ENCODE peak calls at places on chromosome 6, in four cellular contexts. D, K, A and H are unnamed samples. For H3K4me1, the result is how much of the 10 kb centered on the place peaks cover.

GRCh38 chr6:43020847-43021246 is 576 bp upstream of the RRP36 start:
- DNase-seq in K (peak), A (no peak), D (peak), H (no peak)

GRCh38 chr6:19342616-19343015 is 494.6 kb upstream of the ID4 start:
- DNase-seq in K (peak), D (no peak), A (peak), H (peak)

GRCh38 chr6:33215761-33216649 is 7.7 kb downstream of the RING1 start:
- DNase-seq in K (no peak), D (no peak), A (no peak), H (no peak)

GRCh38 chr6:160102956-160103824 is 18.4 kb upstream of the SLC22A1 start:
- DNase-seq in K (peak), D (peak), A (no peak), H (peak)

GRCh38 chr6:29675561-29675960 is 5.4 kb downstream of the ZFP57 start:
- DNase-seq in D (no peak), K (no peak), A (peak), H (no peak)

GRCh38 chr6:119676971-119677370 is 327.4 kb upstream of the MAN1A1 start:
- DNase-seq in D (no peak), K (peak), A (no peak), H (no peak)

GRCh38 chr6:166253277-166254229 is 54.6 kb downstream of the PRR18 start:
- DNase-seq in A (no peak), K (no peak), D (peak), H (peak)

GRCh38 chr6:158330016-158330415 is 17.8 kb downstream of the TULP4 start:
- DNase-seq in K (no peak), A (no peak), D (no peak), H (no peak)

GRCh38 chr6:93474733-93475179 is 55.4 kb upstream of the EPHA7 start:
- DNase-seq in D (no peak), K (no peak), A (no peak), H (no peak)

GRCh38 chr6:157059781-157060180 is 263.5 kb downstream of the TMEM242 start:
- DNase-seq in D (no peak), K (peak), A (no peak), H (peak)

GRCh38 chr6:36848658-36849441 is 9.6 kb upstream of the CPNE5 start:
- DNase-seq in D (peak), A (peak), K (no peak), H (peak)

GRCh38 chr6:148934534-148934933 is 187.7 kb downstream of the UST start:
- DNase-seq in D (no peak), K (peak), A (no peak), H (peak)

GRCh38 chr6:113361014-113361645 is 496.0 kb upstream of the MARCKS start:
- DNase-seq in D (no peak), K (peak), A (peak), H (peak)

GRCh38 chr6:42968126-42968701 is 7.7 kb downstream of the GNMT start:
- DNase-seq in K (no peak), D (no peak), A (no peak), H (no peak)

GRCh38 chr6:110538416-110539060 is 62.1 kb upstream of the SLC22A16 start:
- DNase-seq in K (no peak), A (no peak), D (no peak), H (no peak)

GRCh38 chr6:27031302-27031701 is 216.2 kb upstream of the PRSS16 start:
- DNase-seq in A (peak), D (no peak), K (no peak), H (no peak)

GRCh38 chr6:40482532-40482931 is 104.6 kb downstream of the LRFN2 start:
- DNase-seq in K (no peak), A (no peak), D (peak), H (peak)

GRCh38 chr6:38489951-38490350 is 149.8 kb downstream of the BTBD9 start:
- DNase-seq in D (no peak), K (peak), A (no peak), H (peak)

GRCh38 chr6:110958332-110959192 is at the start of gene GTF3C6:
- DNase-seq in K (peak), A (peak), D (peak), H (peak)

GRCh38 chr6:155240905-155241600 is 22.8 kb upstream of the CLDN20 start:
- DNase-seq in K (no peak), D (no peak), A (no peak), H (no peak)

GRCh38 chr6:127520061-127520460 is 926 bp upstream of the MTCL3 start:
- DNase-seq in A (no peak), K (peak), D (peak), H (peak)

GRCh38 chr6:14944593-14944992 is 301.3 kb upstream of the JARID2 start:
- DNase-seq in A (peak), D (no peak), K (no peak), H (peak)

GRCh38 chr6:1054653-1055014 is 257.3 kb upstream of the FOXQ1 start:
- DNase-seq in D (no peak), A (no peak), K (no peak), H (no peak)

GRCh38 chr6:75084872-75085381 is 120.9 kb downstream of the COL12A1 start:
- DNase-seq in A (no peak), D (peak), K (peak), H (no peak)

GRCh38 chr6:125986956-125987617 is 747 bp downstream of the TRMT11 start:
- DNase-seq in D (peak), A (no peak), K (peak), H (peak)

GRCh38 chr6:157841211-157841840 is 18.3 kb downstream of the SNX9 start:
- DNase-seq in D (no peak), A (peak), K (no peak), H (peak)

GRCh38 chr6:42125231-42125630 is 17.2 kb downstream of the C6orf132 start:
- DNase-seq in D (no peak), A (no peak), K (no peak), H (no peak)

GRCh38 chr6:112205521-112206458 is 48.6 kb downstream of the LAMA4 start:
- DNase-seq in K (no peak), A (peak), D (peak), H (peak)

GRCh38 chr6:364609-365540 is 26.7 kb upstream of the IRF4 start:
- DNase-seq in K (no peak), A (no peak), D (no peak), H (no peak)

GRCh38 chr6:97097068-97098047 is 172.8 kb downstream of the KLHL32 start:
- DNase-seq in K (peak), A (no peak), D (no peak), H (peak)

GRCh38 chr6:41072836-41073202 is at the start of gene NFYA:
- DNase-seq in A (no peak), D (peak), K (peak), H (no peak)

GRCh38 chr6:134979142-134979541 is 29.2 kb upstream of the ALDH8A1 start:
- DNase-seq in K (no peak), D (no peak), A (no peak), H (no peak)

GRCh38 chr6:42742116-42742894 is 3.6 kb downstream of the TBCC start:
- DNase-seq in K (peak), D (no peak), A (peak), H (peak)

DNA sequence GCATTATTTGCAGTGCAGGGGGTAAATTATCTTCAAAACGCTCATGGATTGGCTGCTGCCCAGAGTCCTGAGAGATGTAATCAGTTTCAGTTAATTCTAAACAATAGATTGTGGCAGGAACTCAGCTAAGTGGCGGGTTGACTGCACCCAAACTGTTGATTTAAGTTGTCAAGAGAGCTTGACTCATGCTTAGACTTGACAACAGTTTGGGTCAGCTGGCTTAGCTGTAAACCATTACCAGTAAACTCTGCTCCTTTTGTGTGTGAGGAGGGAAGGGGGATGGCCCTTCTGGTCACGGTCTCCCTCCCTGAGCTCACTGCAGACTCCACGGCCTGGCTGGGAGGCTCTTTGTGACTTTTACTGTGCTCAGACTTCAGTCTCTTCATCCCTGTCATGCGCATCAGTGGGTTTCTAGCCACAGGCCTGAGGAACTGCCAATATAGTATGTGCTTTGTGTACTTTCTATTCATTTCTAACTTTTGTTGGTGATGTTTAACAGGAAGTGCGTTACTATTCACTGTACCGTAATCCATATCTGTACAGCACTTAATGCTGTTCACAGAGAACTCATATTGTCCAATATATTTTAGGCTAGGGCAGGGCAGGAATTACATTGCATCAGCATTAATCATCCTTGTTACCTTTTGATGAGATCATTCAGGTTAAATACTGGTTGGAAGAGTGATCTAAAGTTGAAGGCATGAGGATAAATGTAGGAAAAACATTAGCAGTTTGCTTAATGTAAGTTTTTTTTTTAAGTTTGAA is 488.3 kb downstream of the CDKAL1 start:
- DNase-seq in D (peak), K (peak), A (peak), H (no peak)
- H3K4me1 ChIP-seq in D (under half), K (under half), A (under half), H (under half)

DNA sequence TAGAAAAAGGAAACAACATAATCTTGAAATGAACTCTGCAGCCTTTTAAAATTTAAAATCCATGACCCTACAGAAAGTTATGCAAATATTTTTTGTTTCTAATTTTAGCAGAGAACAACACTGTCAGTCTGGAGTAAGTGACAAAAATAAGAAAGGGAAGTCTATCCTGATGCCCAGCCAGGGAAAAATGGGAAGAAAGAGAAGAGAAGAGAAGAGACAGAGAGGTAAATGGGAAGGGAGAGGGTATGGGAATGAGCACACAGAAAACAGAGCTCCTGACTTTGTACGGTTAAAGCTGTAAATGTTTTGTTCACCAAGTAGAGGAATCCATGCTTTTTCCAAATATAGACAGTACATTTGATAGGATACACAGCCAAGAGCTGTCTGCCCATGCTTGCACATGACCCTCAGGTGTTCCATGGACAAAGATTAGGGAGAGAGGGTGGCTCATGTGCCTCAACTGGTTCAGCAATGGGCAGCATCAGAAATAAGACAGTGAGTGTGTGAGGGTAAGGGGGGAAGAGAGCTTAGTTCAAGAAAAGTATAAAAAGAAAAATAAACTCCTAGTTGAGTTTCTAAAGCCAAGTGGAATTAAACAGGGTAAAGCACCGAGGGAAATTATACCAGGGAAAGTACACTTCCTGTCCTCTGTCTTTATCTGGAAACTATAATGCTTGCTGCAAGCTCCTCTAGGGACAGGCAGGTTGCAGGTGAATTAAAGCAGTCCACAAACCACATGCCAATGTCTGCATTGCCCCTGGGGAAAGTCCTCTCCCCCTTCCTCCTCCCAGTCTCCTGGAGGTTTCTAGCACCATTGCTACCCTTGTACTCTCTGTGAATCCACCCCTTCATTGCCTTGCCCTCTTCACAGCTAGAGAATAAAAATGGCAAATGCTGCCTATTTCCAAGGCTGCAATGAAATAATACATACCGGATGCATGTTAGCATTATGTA is 30.0 kb downstream of the MAP3K5 start:
- DNase-seq in K (no peak), A (no peak), D (no peak), H (no peak)
- H3K4me2 ChIP-seq in K (peak), A (peak), D (no peak), H (peak)

DNA sequence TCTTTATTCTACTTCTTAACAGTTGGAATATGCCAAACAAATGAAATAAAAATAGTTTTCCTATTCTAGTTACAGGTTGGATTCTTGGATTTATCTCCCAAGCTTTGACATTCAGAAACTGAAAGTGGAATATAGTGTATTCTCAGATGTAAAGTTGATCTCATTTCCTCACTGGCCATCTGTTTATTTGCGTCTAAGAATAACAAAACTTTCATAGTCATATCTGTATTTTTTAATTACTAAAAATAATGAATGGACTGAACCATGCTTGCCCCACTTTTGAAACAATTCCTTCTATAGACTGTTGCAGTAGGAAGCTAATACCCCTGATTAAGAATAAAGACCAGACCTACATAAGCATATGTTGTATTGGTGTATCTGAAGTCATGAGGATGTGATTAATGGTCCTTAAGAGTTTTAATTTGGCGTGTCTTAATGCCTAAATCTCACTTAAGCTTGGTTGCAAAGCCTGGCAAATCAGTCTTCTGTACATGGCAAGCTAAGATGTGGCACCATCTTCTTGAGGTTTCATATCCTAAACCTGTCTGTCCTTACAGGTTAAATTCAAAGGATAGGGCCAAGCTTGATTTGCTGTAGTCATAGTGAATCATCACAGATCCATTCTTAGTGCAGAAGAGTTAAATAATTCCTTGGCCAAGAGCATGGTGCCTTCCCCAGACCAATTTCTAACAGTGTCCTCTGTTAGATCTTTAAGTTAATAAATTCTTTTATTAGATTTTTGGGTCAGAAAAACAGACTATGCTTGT is 58.9 kb downstream of the FOXO3 start:
- DNase-seq in D (no peak), K (no peak), A (peak), H (peak)
- H3K27ac ChIP-seq in D (no peak), K (peak), A (no peak), H (no peak)

GRCh38 chr6:31575335-31575901 is at the start of gene TNF:
- DNase-seq in D (no peak), K (no peak), A (peak), H (no peak)

GRCh38 chr6:31573239-31574105 is 1.4 kb downstream of the LTA start:
- DNase-seq in D (no peak), K (no peak), A (no peak), H (no peak)

GRCh38 chr6:31574106-31575061 is 981 bp upstream of the TNF start:
- DNase-seq in A (no peak), K (no peak), D (no peak), H (no peak)

GRCh38 chr6:31569861-31570536 is 2.1 kb upstream of the LTA start:
- DNase-seq in D (no peak), K (no peak), A (no peak), H (no peak)

GRCh38 chr6:31572041-31572911 is at the start of gene LTA:
- DNase-seq in A (no peak), K (no peak), D (no peak), H (no peak)
- H3K4me1 ChIP-seq in A (under half), K (under half), D (under half), H (under half)

GRCh38 chr6:24428615-24429014 is 25.9 kb downstream of the MRS2 start:
- DNase-seq in A (peak), D (no peak), K (peak), H (peak)
- H3K4me2 ChIP-seq in A (no peak), D (no peak), K (no peak), H (peak)

DNA sequence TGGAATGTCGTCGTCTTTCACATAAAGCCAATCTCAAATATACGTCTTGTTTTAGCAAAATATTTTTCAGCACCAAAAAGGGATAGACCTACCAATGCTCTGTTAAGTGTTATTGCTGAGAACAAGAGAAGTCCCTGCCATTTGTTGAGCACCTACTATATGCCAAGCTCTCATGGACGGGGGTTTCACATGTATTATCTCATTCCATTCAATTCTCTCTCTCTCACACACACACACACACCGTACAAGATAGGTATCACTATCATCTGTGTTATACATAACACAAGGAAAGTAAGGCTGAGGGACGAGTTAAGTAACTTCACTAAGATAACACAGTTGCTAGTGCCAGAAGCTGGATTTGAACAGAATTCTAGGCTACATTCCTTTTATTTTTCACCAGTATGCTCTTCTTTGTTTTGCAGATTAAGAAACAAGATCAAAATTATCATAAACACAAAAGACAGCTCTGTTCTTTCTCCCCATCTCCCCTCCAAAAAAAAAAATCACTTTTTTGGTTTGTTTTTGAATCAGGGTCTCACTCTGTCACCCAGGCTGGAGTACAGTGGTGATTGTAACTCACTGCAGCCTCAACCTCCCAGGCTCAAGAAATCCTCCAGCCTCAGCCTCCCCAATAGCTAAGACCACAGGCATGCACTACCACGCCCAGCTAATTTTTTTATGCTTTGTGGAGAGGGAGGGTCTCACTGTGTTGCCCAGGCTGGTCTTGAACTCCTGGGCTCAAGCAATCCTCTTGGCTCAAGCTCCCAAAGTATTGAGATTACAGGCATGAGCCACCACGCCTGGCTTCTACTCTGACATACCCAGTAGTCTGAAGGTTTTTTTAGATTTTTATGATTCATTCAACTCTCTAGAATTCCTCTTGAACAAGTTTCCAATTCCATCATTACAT is 1.0 kb upstream of the ARHGAP18 start:
- DNase-seq in K (no peak), D (no peak), A (no peak), H (peak)
- H3K27ac ChIP-seq in K (peak), D (no peak), A (no peak), H (peak)

DNA sequence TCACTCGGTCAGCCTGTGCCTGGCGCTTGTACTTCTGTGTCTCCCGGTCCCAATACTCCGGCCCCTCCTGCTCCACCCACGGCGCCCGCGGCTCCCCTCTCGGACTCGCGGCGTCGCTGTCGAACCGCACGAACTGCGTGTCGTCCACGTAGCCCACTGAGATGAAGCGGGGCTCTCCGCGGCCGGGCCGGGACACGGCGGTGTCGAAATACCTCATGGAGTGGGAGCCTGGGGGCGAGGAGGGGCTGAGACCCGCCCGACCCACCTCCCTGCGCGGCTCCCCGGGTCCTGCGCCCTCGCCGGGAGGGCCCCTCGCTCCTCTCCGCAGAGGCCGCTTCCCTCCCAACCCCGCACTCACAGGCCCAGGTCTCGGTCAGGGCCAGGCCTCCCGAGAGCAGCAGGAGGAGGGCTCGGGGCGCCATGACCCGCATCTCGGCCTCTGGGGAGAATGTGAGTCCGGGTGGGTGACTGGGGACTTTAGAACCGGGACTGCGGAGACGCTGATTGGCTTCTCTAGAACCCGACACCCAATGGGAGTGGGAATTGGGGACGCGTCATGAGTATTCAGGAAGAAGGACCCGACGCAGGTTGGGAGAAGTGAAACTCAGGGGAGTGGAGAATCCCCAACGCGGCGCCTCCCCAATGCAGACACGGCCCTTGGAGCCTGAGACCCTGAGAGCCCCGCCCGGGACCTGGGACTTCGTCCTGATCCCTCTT is at the start of gene HLA-C:
- DNase-seq in A (peak), D (peak), K (peak), H (peak)
- H3K4me1 ChIP-seq in A (under half), D (under half), K (under half), H (under half)